ENCODE peak calls at places on chromosomes 2 and 18, in seven cellular contexts. One of them, this sample, is unnamed. For H3K27me3, the result is how much of the 10 kb centered on the place peaks cover.

GRCh38 chr2:224357098-224357901 is 44.6 kb downstream of the FAM124B start:
- DNase-seq in body of pancreas: peak
- DNase-seq in testis: peak
- DNase-seq in HepG2: peak
- DNase-seq in heart left ventricle: peak
- DNase-seq in GM12878: peak
- DNase-seq in ovary: peak
- DNase-seq in this sample: no peak

GRCh38 chr18:45628979-45629958 is 14.0 kb downstream of the SLC14A2 start:
- DNase-seq in body of pancreas: no peak
- DNase-seq in testis: no peak
- DNase-seq in HepG2: no peak
- DNase-seq in heart left ventricle: no peak
- DNase-seq in GM12878: no peak
- DNase-seq in ovary: no peak
- DNase-seq in this sample: no peak

GRCh38 chr18:8623549-8624106 is 14.4 kb downstream of the RAB12 start:
- DNase-seq in body of pancreas: no peak
- DNase-seq in testis: no peak
- DNase-seq in HepG2: no peak
- DNase-seq in heart left ventricle: peak
- DNase-seq in GM12878: no peak
- DNase-seq in ovary: no peak
- DNase-seq in this sample: no peak

GRCh38 chr2:96808176-96808837 is 7.8 kb upstream of the CNNM3 start:
- DNase-seq in body of pancreas: peak
- DNase-seq in testis: no peak
- DNase-seq in HepG2: no peak
- DNase-seq in heart left ventricle: peak
- DNase-seq in GM12878: no peak
- DNase-seq in ovary: no peak
- DNase-seq in this sample: peak

GRCh38 chr2:3959372-3959771 is 256.0 kb downstream of the DCDC2C start:
- DNase-seq in body of pancreas: no peak
- DNase-seq in testis: no peak
- DNase-seq in HepG2: peak
- DNase-seq in heart left ventricle: no peak
- DNase-seq in GM12878: no peak
- DNase-seq in ovary: no peak
- DNase-seq in this sample: no peak

GRCh38 chr2:101349893-101350662 is 37.2 kb downstream of the CREG2 start:
- DNase-seq in body of pancreas: no peak
- DNase-seq in testis: no peak
- DNase-seq in HepG2: peak
- DNase-seq in heart left ventricle: no peak
- DNase-seq in GM12878: no peak
- DNase-seq in ovary: no peak
- DNase-seq in this sample: no peak

GRCh38 chr2:19949071-19949470 is 40.8 kb downstream of the WDR35 start:
- DNase-seq in body of pancreas: no peak
- DNase-seq in testis: no peak
- DNase-seq in HepG2: no peak
- DNase-seq in heart left ventricle: no peak
- DNase-seq in GM12878: no peak
- DNase-seq in ovary: no peak
- DNase-seq in this sample: no peak

GRCh38 chr18:49650426-49650891 is 88.6 kb downstream of the LIPG start:
- DNase-seq in body of pancreas: no peak
- DNase-seq in testis: no peak
- DNase-seq in HepG2: no peak
- DNase-seq in heart left ventricle: no peak
- DNase-seq in GM12878: no peak
- DNase-seq in ovary: no peak
- DNase-seq in this sample: no peak

GRCh38 chr18:13564579-13564978 is 161.8 kb downstream of the FAM210A start:
- DNase-seq in body of pancreas: no peak
- DNase-seq in testis: no peak
- DNase-seq in HepG2: no peak
- DNase-seq in heart left ventricle: peak
- DNase-seq in GM12878: no peak
- DNase-seq in ovary: no peak
- DNase-seq in this sample: no peak

GRCh38 chr2:20568501-20569463 is 82.1 kb downstream of the HS1BP3 start:
- DNase-seq in body of pancreas: no peak
- DNase-seq in testis: no peak
- DNase-seq in HepG2: no peak
- DNase-seq in heart left ventricle: no peak
- DNase-seq in GM12878: no peak
- DNase-seq in ovary: no peak
- DNase-seq in this sample: peak

GRCh38 chr2:120619579-120619978 is 116.1 kb upstream of the GLI2 start:
- DNase-seq in body of pancreas: no peak
- DNase-seq in testis: no peak
- DNase-seq in HepG2: peak
- DNase-seq in heart left ventricle: no peak
- DNase-seq in GM12878: no peak
- DNase-seq in ovary: no peak
- DNase-seq in this sample: no peak

GRCh38 chr2:19871836-19872235 is 29.9 kb downstream of the TTC32 start:
- DNase-seq in body of pancreas: peak
- DNase-seq in testis: no peak
- DNase-seq in HepG2: no peak
- DNase-seq in heart left ventricle: no peak
- DNase-seq in GM12878: no peak
- DNase-seq in ovary: no peak
- DNase-seq in this sample: no peak

GRCh38 chr2:96510931-96511595 is 5.9 kb upstream of the NEURL3 start:
- DNase-seq in body of pancreas: no peak
- DNase-seq in testis: no peak
- DNase-seq in HepG2: no peak
- DNase-seq in heart left ventricle: no peak
- DNase-seq in GM12878: no peak
- DNase-seq in ovary: no peak
- DNase-seq in this sample: no peak

GRCh38 chr2:162308747-162309503 is 9.6 kb downstream of the IFIH1 start:
- DNase-seq in body of pancreas: no peak
- DNase-seq in testis: no peak
- DNase-seq in HepG2: no peak
- DNase-seq in heart left ventricle: no peak
- DNase-seq in GM12878: no peak
- DNase-seq in ovary: no peak
- DNase-seq in this sample: no peak

GRCh38 chr2:118202707-118203303 is 114.5 kb downstream of the INSIG2 start:
- DNase-seq in body of pancreas: peak
- DNase-seq in testis: peak
- DNase-seq in HepG2: peak
- DNase-seq in heart left ventricle: no peak
- DNase-seq in GM12878: no peak
- DNase-seq in ovary: no peak
- DNase-seq in this sample: no peak

GRCh38 chr18:34773961-34774754 is 64.1 kb downstream of the DTNA start:
- DNase-seq in body of pancreas: peak
- DNase-seq in testis: no peak
- DNase-seq in HepG2: no peak
- DNase-seq in heart left ventricle: peak
- DNase-seq in GM12878: no peak
- DNase-seq in ovary: peak
- DNase-seq in this sample: no peak

GRCh38 chr2:67872481-67872880 is 190.3 kb downstream of the C1D start:
- DNase-seq in body of pancreas: no peak
- DNase-seq in testis: no peak
- DNase-seq in HepG2: no peak
- DNase-seq in heart left ventricle: no peak
- DNase-seq in GM12878: no peak
- DNase-seq in ovary: no peak
- DNase-seq in this sample: no peak

GRCh38 chr2:189580267-189580661 is 322 bp downstream of the SLC40A1 start:
- DNase-seq in body of pancreas: peak
- DNase-seq in testis: peak
- DNase-seq in HepG2: peak
- DNase-seq in heart left ventricle: peak
- DNase-seq in GM12878: no peak
- DNase-seq in ovary: peak
- DNase-seq in this sample: no peak

GRCh38 chr2:216679658-216680024 is 15.7 kb downstream of the IGFBP5 start:
- DNase-seq in body of pancreas: no peak
- DNase-seq in testis: no peak
- DNase-seq in HepG2: no peak
- DNase-seq in heart left ventricle: peak
- DNase-seq in GM12878: no peak
- DNase-seq in ovary: peak
- DNase-seq in this sample: no peak

GRCh38 chr2:234164499-234165409 is 114.3 kb downstream of the SPP2 start:
- DNase-seq in body of pancreas: no peak
- DNase-seq in testis: no peak
- DNase-seq in HepG2: no peak
- DNase-seq in heart left ventricle: no peak
- DNase-seq in GM12878: peak
- DNase-seq in ovary: no peak
- DNase-seq in this sample: no peak

DNA sequence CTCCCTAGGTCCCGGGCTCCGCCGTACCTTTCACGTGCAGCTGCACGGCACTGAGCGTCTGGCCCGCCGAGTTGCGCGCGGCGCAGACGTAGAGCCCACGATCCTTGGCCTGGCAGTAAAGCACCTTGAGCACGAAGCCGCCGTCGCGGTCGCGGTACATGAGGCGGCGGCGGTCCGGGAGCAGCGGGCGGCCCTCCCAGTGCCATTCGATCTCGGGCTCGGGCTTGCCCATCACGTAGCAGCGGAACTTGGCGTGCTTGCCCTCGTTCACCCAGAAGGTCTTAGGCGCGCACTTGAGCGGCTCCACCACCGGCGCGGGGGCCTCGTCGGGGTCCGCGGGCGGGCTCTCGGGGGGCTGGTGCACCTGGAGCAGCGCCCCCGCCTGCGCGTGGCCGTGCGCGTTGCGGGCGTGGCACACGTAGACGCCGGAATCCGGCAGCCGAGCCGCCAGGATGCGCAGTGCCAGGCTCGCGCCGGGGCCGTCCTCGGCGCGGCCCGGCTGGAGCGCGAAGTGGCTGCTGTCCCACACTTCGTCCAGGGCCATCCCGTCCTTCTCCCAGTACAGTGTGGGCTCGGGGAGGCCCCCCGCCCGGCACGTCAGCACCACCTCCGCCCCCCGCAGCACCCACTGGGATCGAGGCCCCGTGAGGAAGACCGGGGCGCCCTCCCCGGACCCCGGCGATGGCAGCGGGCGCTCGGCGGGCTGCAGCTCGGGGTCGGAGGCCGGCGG is 980 bp downstream of the OBSL1 start:
- DNase-seq in body of pancreas: peak
- DNase-seq in testis: peak
- DNase-seq in HepG2: no peak
- DNase-seq in heart left ventricle: no peak
- DNase-seq in GM12878: no peak
- DNase-seq in ovary: peak
- DNase-seq in this sample: no peak
- TF ChIP-seq POLR2A in body of pancreas: peak
- TF ChIP-seq POLR2A in testis: no peak
- TF ChIP-seq POLR2A in HepG2: peak
- TF ChIP-seq POLR2A in heart left ventricle: no peak
- TF ChIP-seq POLR2A in GM12878: no peak
- TF ChIP-seq POLR2A in ovary: no peak
- TF ChIP-seq POLR2A in this sample: no peak

GRCh38 chr18:22163432-22163831 is 6.0 kb upstream of the GATA6 start:
- DNase-seq in body of pancreas: no peak
- DNase-seq in testis: no peak
- DNase-seq in HepG2: no peak
- DNase-seq in heart left ventricle: no peak
- DNase-seq in GM12878: no peak
- DNase-seq in ovary: no peak
- DNase-seq in this sample: no peak
- H3K27me3 ChIP-seq in body of pancreas: under half
- H3K27me3 ChIP-seq in testis: under half
- H3K27me3 ChIP-seq in HepG2: half or more
- H3K27me3 ChIP-seq in heart left ventricle: under half
- H3K27me3 ChIP-seq in GM12878: under half
- H3K27me3 ChIP-seq in ovary: under half
- H3K27me3 ChIP-seq in this sample: under half

DNA sequence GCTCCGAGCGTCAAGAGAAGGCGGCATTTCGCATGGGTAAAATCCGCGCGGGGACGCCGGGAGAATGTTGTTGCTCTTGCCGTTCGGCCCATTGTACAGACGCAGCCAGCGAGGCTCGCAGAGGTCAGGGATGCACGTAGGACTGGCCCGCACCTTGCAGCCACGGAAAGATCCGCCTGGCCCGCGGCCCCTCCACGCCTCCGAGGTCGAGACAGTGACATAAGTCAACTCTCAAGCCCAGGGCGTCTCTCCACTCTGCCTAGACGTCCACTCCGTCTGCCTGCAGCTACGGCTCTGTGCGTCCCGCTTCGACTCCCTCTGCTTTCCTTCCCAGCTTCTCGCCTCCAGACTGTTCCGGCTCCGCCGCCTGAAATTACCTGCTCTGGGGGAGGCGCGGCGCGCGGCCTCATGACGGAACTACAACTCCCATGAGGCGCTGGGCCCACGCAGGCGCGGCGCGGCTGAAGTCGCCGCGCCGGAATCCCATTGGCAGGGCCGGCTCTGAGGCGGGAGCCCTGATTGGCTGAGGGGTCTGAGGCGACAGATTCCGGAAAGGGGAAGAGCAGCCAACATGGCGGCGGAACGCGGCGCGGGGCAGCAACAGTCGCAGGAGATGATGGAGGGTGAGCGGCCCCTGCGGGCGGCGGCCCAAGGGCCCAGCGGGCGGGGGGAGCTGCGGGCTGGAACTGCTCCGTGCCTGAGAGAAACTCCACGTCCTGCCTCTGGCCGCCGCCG is at the start of gene PPP1R7:
- DNase-seq in body of pancreas: peak
- DNase-seq in testis: peak
- DNase-seq in HepG2: peak
- DNase-seq in heart left ventricle: peak
- DNase-seq in GM12878: peak
- DNase-seq in ovary: peak
- DNase-seq in this sample: peak
- TF ChIP-seq POLR2A in body of pancreas: peak
- TF ChIP-seq POLR2A in testis: peak
- TF ChIP-seq POLR2A in HepG2: peak
- TF ChIP-seq POLR2A in heart left ventricle: no peak
- TF ChIP-seq POLR2A in GM12878: peak
- TF ChIP-seq POLR2A in ovary: peak
- TF ChIP-seq POLR2A in this sample: peak

DNA sequence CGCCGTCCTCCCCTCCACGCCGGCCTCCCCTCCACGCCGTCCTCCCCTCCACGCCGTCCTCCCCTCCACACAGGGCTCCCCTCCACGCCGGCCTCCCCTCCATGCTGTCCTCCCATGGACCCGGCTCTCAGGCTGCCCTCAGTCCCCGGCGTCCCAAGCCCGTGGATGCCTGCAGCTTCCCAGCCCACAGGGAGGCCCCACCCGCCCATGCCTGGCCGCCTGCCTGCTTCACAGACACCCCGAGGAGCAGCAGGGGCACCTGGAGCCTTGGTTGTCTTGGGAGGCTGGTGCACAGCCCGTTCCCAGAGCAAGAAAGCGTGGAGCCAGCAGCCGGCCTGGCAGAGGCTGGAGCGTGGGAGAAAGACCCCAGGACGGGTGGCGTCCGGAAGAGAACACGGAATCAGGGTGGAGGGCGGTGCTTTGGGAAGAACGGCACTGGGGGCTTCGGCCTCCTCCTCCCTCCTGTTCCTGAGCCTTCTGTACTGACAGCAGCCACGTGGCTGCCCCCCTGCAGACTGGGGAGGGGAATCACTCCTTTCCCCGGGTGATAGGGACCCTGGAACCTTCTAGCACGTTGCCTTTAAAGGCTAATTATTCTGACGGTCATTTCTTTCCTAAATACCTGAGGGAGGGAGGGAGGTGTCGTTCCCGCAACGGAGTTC is 26.2 kb upstream of the KCNG2 start:
- DNase-seq in body of pancreas: no peak
- DNase-seq in testis: no peak
- DNase-seq in HepG2: no peak
- DNase-seq in heart left ventricle: no peak
- DNase-seq in GM12878: no peak
- DNase-seq in ovary: no peak
- DNase-seq in this sample: no peak
- H3K27me3 ChIP-seq in body of pancreas: under half
- H3K27me3 ChIP-seq in testis: under half
- H3K27me3 ChIP-seq in HepG2: half or more
- H3K27me3 ChIP-seq in heart left ventricle: under half
- H3K27me3 ChIP-seq in GM12878: under half
- H3K27me3 ChIP-seq in ovary: under half
- H3K27me3 ChIP-seq in this sample: under half

This sample was measured in breast epithelium.